ENCODE peak calls at places on chromosome 21, in seven cellular contexts. O is stomach; Z is activated CD4-positive, alpha-beta T cell treated with anti-CD3 and anti-CD28 coated beads, Interleukin-2, amount 50 U/mL, for 48 hours; M is HS-27A; S is epithelial cell of esophagus; N is stimulated activated CD8-positive, alpha-beta memory T cell treated with anti-CD3 and anti-CD28 coated beads, Interleukin-12 subunit alpha, Interleukin-12 subunit beta, amount 100 ng/mL, for 4 hours; T is WTC11. J is an unnamed sample.

GRCh38 chr21:36232641-36233040 is 76.0 kb downstream of the DOP1B start:
- DNase-seq in O (peak), S (peak), N (no peak), M (no peak), Z (no peak), T (no peak), J (no peak)

GRCh38 chr21:36229181-36229580 is 72.6 kb downstream of the DOP1B start:
- DNase-seq in Z (no peak), O (no peak), N (no peak), M (no peak), S (peak), T (no peak), J (no peak)

GRCh38 chr21:42495765-42496119 is 282 bp downstream of the RSPH1 start:
- DNase-seq in T (no peak), M (no peak), Z (no peak), N (no peak), S (peak), O (no peak), J (no peak)

GRCh38 chr21:43984905-43985689 is 27.0 kb upstream of the TRAPPC10 start:
- DNase-seq in O (no peak), M (no peak), T (no peak), Z (no peak), N (no peak), S (peak), J (no peak)

GRCh38 chr21:16509466-16509865 is 779.7 kb downstream of the USP25 start:
- DNase-seq in N (no peak), M (no peak), Z (no peak), T (no peak), O (no peak), S (no peak), J (no peak)

GRCh38 chr21:33794586-33794985 is 121.0 kb downstream of the ATP5PO start:
- DNase-seq in N (no peak), O (no peak), Z (no peak), M (no peak), S (no peak), T (no peak), J (no peak)

GRCh38 chr21:24115141-24115540 is 1492.1 kb downstream of the MRPL39 start:
- DNase-seq in T (no peak), N (no peak), O (no peak), M (no peak), S (no peak), Z (no peak), J (no peak)

GRCh38 chr21:25493722-25494121 is 113.6 kb downstream of the MRPL39 start:
- DNase-seq in M (no peak), N (no peak), Z (no peak), S (no peak), O (no peak), T (no peak), J (no peak)

GRCh38 chr21:38735807-38736206 is 69.9 kb upstream of the ETS2 start:
- DNase-seq in T (no peak), Z (no peak), S (no peak), M (no peak), N (no peak), O (no peak), J (no peak)

GRCh38 chr21:15309721-15310120 is 244.9 kb upstream of the NRIP1 start:
- DNase-seq in Z (no peak), O (no peak), S (no peak), N (no peak), T (no peak), M (no peak), J (no peak)

GRCh38 chr21:34830386-34831140 is 161.8 kb downstream of the CLIC6 start:
- DNase-seq in Z (no peak), T (no peak), S (no peak), O (no peak), M (no peak), N (no peak), J (no peak)

GRCh38 chr21:33685613-33686197 is 43.4 kb downstream of the ITSN1 start:
- DNase-seq in M (peak), S (peak), Z (no peak), N (no peak), O (no peak), T (no peak), J (no peak)

GRCh38 chr21:43591468-43592050 is 67.7 kb downstream of the HSF2BP start:
- DNase-seq in N (no peak), Z (no peak), O (no peak), M (no peak), T (no peak), S (no peak), J (no peak)

GRCh38 chr21:37737996-37738395 is 178.3 kb downstream of the KCNJ6 start:
- DNase-seq in N (no peak), Z (no peak), S (no peak), O (no peak), M (no peak), T (no peak), J (no peak)

GRCh38 chr21:37767984-37768383 is 148.3 kb downstream of the KCNJ6 start:
- DNase-seq in T (no peak), N (no peak), M (no peak), O (no peak), Z (no peak), S (peak), J (no peak)

J was measured in activated effector memory CD4-positive, alpha-beta T cell treated with anti-CD3 and anti-CD28 coated beads, Interleukin-2, amount 50 U/mL, for 16 hours.